ENCODE peak calls at places on chromosome 10, in five cellular contexts. V is endodermal cell, C is PC-9, M is aorta, N is right lobe of liver. D is an unnamed sample.

GRCh38 chr10:65720901-65721300 is 1204.9 kb upstream of the LRRTM3 start:
- DNase-seq in V (no peak), C (no peak), M (no peak), N (no peak), D (no peak)

GRCh38 chr10:4347397-4347796 is 478.6 kb upstream of the AKR1E2 start:
- DNase-seq in V (no peak), C (no peak), M (no peak), N (no peak), D (no peak)

GRCh38 chr10:34907743-34908425 is 92.8 kb upstream of the PARD3 start:
- DNase-seq in V (no peak), C (no peak), M (no peak), N (no peak), D (no peak)

GRCh38 chr10:62108768-62109430 is 159.7 kb downstream of the RTKN2 start:
- DNase-seq in V (no peak), C (peak; percentile 87), M (no peak), N (no peak), D (no peak)

GRCh38 chr10:121633056-121633455 is 34.8 kb upstream of the FGFR2 start:
- DNase-seq in V (no peak), C (no peak), M (no peak), N (no peak), D (no peak)

GRCh38 chr10:132572545-132572937 is 35.0 kb downstream of the INPP5A start:
- DNase-seq in V (peak; percentile 78), C (peak; percentile 39), M (no peak), N (no peak), D (no peak)

GRCh38 chr10:69861251-69862240 is 59.8 kb downstream of the COL13A1 start:
- DNase-seq in V (peak; percentile 75), C (peak; percentile 93), M (no peak), N (no peak), D (no peak)

GRCh38 chr10:91335147-91335546 is 75.0 kb upstream of the HECTD2 start:
- DNase-seq in V (peak; percentile 57), C (no peak), M (no peak), N (no peak), D (no peak)

GRCh38 chr10:32326119-32326518 is 20.8 kb downstream of the EPC1 start:
- DNase-seq in V (no peak), C (no peak), M (no peak), N (no peak), D (no peak)

GRCh38 chr10:94115725-94116124 is 122.0 kb downstream of the PLCE1 start:
- DNase-seq in V (no peak), C (peak; percentile 77), M (no peak), N (no peak), D (no peak)

GRCh38 chr10:114925675-114926204 is 12.3 kb upstream of the TRUB1 start:
- DNase-seq in V (no peak), C (peak; percentile 36), M (peak; percentile 52), N (no peak), D (no peak)

GRCh38 chr10:97066877-97067555 is 118.7 kb downstream of the SLIT1 start:
- DNase-seq in V (peak; percentile 65), C (no peak), M (no peak), N (no peak), D (no peak)

GRCh38 chr10:48247680-48248079 is 26.8 kb downstream of the FRMPD2 start:
- DNase-seq in V (peak; percentile 41), C (no peak), M (no peak), N (no peak), D (no peak)

GRCh38 chr10:80051993-80052392 is 26.5 kb upstream of the TMEM254 start:
- DNase-seq in V (no peak), C (no peak), M (no peak), N (no peak), D (no peak)

GRCh38 chr10:36042135-36042534 is 400.0 kb upstream of the FZD8 start:
- DNase-seq in V (peak; percentile 67), C (no peak), M (no peak), N (no peak), D (no peak)
- H3K9me3 ChIP-seq in V (no peaks in the 10 kb centered on the region), C (no peaks in the 10 kb centered on the region), M (no peaks in the 10 kb centered on the region), N (no peaks in the 10 kb centered on the region), D (no peaks in the 10 kb centered on the region)

GRCh38 chr10:59536151-59536550 is 173.5 kb downstream of the SLC16A9 start:
- DNase-seq in V (no peak), C (no peak), M (no peak), N (no peak), D (no peak)
- H3K27ac ChIP-seq in V (no peak overlapping the region), C (no peak overlapping the region), M (peak overlapping the region; percentile 6), N (no peak overlapping the region), D (no peak overlapping the region)

DNA sequence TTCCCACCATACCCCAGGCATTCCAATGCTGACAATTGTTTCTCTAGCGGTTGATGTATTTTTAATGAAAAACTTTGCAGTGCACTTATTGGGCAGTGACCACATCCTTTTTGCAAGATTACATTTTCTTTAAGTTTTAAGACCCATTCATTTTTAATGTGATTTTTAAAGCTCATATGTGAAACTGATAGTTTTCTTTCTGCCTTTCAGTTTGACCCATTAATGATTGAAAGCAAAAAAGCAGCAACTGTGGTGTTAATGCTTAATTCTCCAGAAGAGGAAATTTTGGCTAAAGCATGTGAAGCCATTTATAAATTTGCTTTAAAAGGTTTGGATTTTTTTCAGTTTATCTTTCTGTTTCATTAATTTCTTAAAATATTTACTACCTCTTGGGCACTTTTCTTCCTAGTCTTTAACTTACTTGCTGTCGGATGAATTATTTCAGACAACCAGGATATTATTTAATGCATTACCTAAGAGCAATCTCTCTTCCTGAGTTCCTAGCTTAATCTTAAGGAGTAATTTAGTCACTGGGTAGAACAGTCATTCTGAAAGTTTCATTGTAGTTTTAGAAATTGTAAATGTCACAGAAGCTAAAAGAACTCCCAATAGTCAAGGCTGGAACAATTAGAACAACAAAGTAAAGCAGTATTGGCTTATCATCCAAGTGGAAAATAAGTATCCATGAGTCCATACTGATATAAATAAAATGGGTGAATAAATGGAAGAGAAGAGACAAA is 18.3 kb downstream of the ARMC3 start:
- DNase-seq in V (no peak), C (no peak), M (no peak), N (no peak), D (no peak)
- H3K9me3 ChIP-seq in V (no peaks in the 10 kb centered on the region), C (no peaks in the 10 kb centered on the region), M (peaks cover 1% of the 10 kb centered on the region), N (no peaks in the 10 kb centered on the region), D (no peaks in the 10 kb centered on the region)

GRCh38 chr10:13686331-13686752 is 99.6 kb downstream of the PRPF18 start:
- DNase-seq in V (no peak), C (no peak), M (no peak), N (no peak), D (no peak)
- H3K27ac ChIP-seq in V (peak overlapping the region; percentile 52), C (no peak overlapping the region), M (peak overlapping the region; percentile 89), N (peak overlapping the region; percentile 45), D (no peak overlapping the region)

GRCh38 chr10:7337431-7338171 is 73.2 kb downstream of the SFMBT2 start:
- DNase-seq in V (no peak), C (no peak), M (no peak), N (no peak), D (no peak)

GRCh38 chr10:7329219-7329618 is 81.6 kb downstream of the SFMBT2 start:
- DNase-seq in V (no peak), C (no peak), M (no peak), N (no peak), D (no peak)

GRCh38 chr10:7338469-7338868 is 72.4 kb downstream of the SFMBT2 start:
- DNase-seq in V (no peak), C (no peak), M (no peak), N (no peak), D (no peak)

GRCh38 chr10:7335977-7336376 is 74.9 kb downstream of the SFMBT2 start:
- DNase-seq in V (no peak), C (no peak), M (no peak), N (no peak), D (no peak)

GRCh38 chr10:7333995-7334964 is 76.6 kb downstream of the SFMBT2 start:
- DNase-seq in V (peak; percentile 47), C (no peak), M (no peak), N (peak; percentile 58), D (no peak)
- H3K9me3 ChIP-seq in V (no peaks in the 10 kb centered on the region), C (no peaks in the 10 kb centered on the region), M (peaks cover 1% of the 10 kb centered on the region), N (no peaks in the 10 kb centered on the region), D (no peaks in the 10 kb centered on the region)

DNA sequence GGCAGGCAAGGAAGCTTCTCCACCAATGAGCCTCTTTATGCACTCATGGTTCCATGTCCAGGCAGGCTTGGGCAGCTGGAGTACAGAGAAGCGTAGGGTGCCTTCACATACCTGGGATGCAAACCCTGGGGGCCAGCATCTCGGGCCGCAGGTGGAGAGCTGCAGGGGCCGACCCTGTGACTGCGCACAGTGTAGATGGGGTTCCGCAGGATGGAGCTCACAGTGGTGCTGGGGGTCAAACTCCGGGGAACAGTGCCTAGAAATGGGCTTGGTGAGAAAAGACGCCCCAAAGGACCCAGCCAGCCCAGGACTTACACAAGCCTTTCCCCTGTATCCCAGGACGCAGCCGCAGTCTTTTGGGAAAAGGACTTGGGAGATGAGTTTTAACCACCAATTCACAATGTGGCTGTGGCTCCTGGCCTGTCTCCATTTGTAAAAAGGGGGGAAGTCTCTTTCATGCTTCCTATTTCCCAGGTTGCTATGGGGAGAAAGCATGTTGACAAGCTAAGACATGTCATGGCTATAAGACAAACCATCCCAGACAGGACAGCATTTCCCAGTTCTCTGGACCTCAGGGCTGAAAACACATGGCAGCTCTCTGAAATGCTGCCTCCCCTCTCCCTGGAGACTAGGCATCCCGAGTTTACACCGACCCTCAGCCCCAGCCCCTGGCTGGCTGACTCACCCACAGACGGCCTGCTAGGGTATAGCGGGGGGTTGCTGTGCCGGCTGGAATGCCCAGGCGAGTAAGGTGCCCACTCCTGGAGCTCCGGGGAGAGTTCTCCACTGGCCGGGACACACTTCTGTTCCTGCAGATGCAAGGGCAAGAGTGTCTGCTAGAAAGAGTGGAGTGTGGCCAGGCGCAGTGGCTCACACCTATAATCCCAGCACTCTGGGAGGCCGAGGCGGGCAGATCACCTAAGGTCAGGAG is 107.1 kb downstream of the DLG5 start:
- DNase-seq in V (no peak), C (no peak), M (no peak), N (no peak), D (no peak)
- H3K27ac ChIP-seq in V (no peak overlapping the region), C (no peak overlapping the region), M (no peak overlapping the region), N (no peak overlapping the region), D (no peak overlapping the region)

DNA sequence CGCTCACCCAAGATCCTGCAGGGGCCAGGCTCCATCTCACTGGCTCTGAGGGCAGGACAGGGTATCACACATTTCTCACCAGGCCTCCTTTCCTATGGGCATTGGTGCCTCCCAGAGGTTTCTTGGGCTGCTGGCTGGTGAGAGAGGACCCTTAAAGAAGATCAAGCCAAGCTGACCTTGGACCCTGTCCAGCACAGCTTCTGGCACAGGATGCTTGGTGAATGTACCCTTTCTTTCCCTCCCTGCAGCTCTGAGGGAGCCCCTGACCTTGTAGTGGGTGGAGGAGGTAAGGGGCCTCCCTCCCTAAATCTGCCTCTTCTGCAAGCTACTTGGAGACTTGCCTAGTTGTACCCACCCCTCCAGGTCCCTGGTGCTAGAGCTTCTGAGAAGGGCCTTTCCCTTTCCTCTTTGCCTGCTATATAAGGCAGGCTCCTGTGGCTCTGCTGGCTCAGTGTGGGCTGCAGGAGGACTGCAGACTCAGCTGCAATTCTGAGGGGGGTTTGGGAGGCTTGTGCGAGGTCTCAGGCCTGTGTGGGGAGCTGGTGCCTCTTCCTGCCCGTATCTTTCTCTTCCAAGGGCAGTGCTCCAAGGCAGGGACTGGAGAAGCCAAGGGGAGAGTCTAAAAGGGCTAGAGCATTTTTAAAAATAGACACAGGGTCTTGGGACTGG is 11.8 kb upstream of the TRIM8 start:
- DNase-seq in V (peak; percentile 55), C (no peak), M (peak; percentile 63), N (peak; percentile 29), D (no peak)
- H3K9me3 ChIP-seq in V (no peaks in the 10 kb centered on the region), C (no peaks in the 10 kb centered on the region), M (no peaks in the 10 kb centered on the region), N (no peaks in the 10 kb centered on the region), D (no peaks in the 10 kb centered on the region)

GRCh38 chr10:24118246-24118645 is 90.7 kb upstream of the KIAA1217 start:
- DNase-seq in V (peak; percentile 61), C (no peak), M (no peak), N (no peak), D (no peak)
- H3K27ac ChIP-seq in V (no peak overlapping the region), C (no peak overlapping the region), M (no peak overlapping the region), N (no peak overlapping the region), D (no peak overlapping the region)

D was measured in CD4-positive, alpha-beta memory T cell.